ENCODE peak calls at places on chromosomes 16 and 17, in nine cellular contexts. One of them, this sample, is unnamed.

GRCh38 chr17:58506354-58507080 is 7.9 kb downstream of the MTMR4 start:
- DNase-seq in hypothalamus: no peak
- DNase-seq in T47D: no peak
- DNase-seq in NCI-H1105: no peak
- DNase-seq in Peyer's patch: no peak
- DNase-seq in activated CD8-positive, alpha-beta memory T cell treated with anti-CD3 and anti-CD28 coated beads for 1 hour: no peak
- DNase-seq in CD8-positive, alpha-beta memory T cell: no peak
- DNase-seq in astrocyte of the cerebellum: no peak
- DNase-seq in stimulated activated CD8-positive, alpha-beta memory T cell treated with anti-CD3 and anti-CD28 coated beads, Interleukin-4, amount 100 ng/mL, for 24 hours: no peak
- DNase-seq in this sample: no peak

GRCh38 chr17:17944743-17945142 is 27.5 kb downstream of the TOM1L2 start:
- DNase-seq in activated CD8-positive, alpha-beta memory T cell treated with anti-CD3 and anti-CD28 coated beads for 1 hour: no peak
- DNase-seq in CD8-positive, alpha-beta memory T cell: no peak
- DNase-seq in Peyer's patch: no peak
- DNase-seq in T47D: no peak
- DNase-seq in NCI-H1105: no peak
- DNase-seq in astrocyte of the cerebellum: no peak
- DNase-seq in hypothalamus: no peak
- DNase-seq in stimulated activated CD8-positive, alpha-beta memory T cell treated with anti-CD3 and anti-CD28 coated beads, Interleukin-4, amount 100 ng/mL, for 24 hours: no peak
- DNase-seq in this sample: no peak

GRCh38 chr17:77521076-77521475 is 380.3 kb downstream of the SEC14L1 start:
- DNase-seq in activated CD8-positive, alpha-beta memory T cell treated with anti-CD3 and anti-CD28 coated beads for 1 hour: no peak
- DNase-seq in T47D: no peak
- DNase-seq in Peyer's patch: no peak
- DNase-seq in stimulated activated CD8-positive, alpha-beta memory T cell treated with anti-CD3 and anti-CD28 coated beads, Interleukin-4, amount 100 ng/mL, for 24 hours: no peak
- DNase-seq in CD8-positive, alpha-beta memory T cell: no peak
- DNase-seq in astrocyte of the cerebellum: no peak
- DNase-seq in hypothalamus: no peak
- DNase-seq in NCI-H1105: no peak
- DNase-seq in this sample: peak; percentile 40

GRCh38 chr16:11328172-11329079 is 16.8 kb upstream of the RMI2 start:
- DNase-seq in astrocyte of the cerebellum: peak; percentile 89
- DNase-seq in activated CD8-positive, alpha-beta memory T cell treated with anti-CD3 and anti-CD28 coated beads for 1 hour: peak; percentile 17
- DNase-seq in T47D: peak; percentile 51
- DNase-seq in Peyer's patch: peak; percentile 84
- DNase-seq in stimulated activated CD8-positive, alpha-beta memory T cell treated with anti-CD3 and anti-CD28 coated beads, Interleukin-4, amount 100 ng/mL, for 24 hours: no peak
- DNase-seq in hypothalamus: no peak
- DNase-seq in NCI-H1105: no peak
- DNase-seq in CD8-positive, alpha-beta memory T cell: peak; percentile 29
- DNase-seq in this sample: peak; percentile 80

GRCh38 chr16:10609410-10609774 is 29.0 kb upstream of the EMP2 start:
- DNase-seq in T47D: no peak
- DNase-seq in hypothalamus: no peak
- DNase-seq in Peyer's patch: no peak
- DNase-seq in NCI-H1105: no peak
- DNase-seq in stimulated activated CD8-positive, alpha-beta memory T cell treated with anti-CD3 and anti-CD28 coated beads, Interleukin-4, amount 100 ng/mL, for 24 hours: no peak
- DNase-seq in CD8-positive, alpha-beta memory T cell: no peak
- DNase-seq in astrocyte of the cerebellum: no peak
- DNase-seq in activated CD8-positive, alpha-beta memory T cell treated with anti-CD3 and anti-CD28 coated beads for 1 hour: no peak
- DNase-seq in this sample: no peak

GRCh38 chr16:48099455-48099854 is 56.3 kb downstream of the ABCC12 start:
- DNase-seq in hypothalamus: no peak
- DNase-seq in astrocyte of the cerebellum: no peak
- DNase-seq in CD8-positive, alpha-beta memory T cell: no peak
- DNase-seq in NCI-H1105: no peak
- DNase-seq in T47D: no peak
- DNase-seq in activated CD8-positive, alpha-beta memory T cell treated with anti-CD3 and anti-CD28 coated beads for 1 hour: no peak
- DNase-seq in Peyer's patch: no peak
- DNase-seq in stimulated activated CD8-positive, alpha-beta memory T cell treated with anti-CD3 and anti-CD28 coated beads, Interleukin-4, amount 100 ng/mL, for 24 hours: no peak
- DNase-seq in this sample: no peak

GRCh38 chr17:81545160-81545949 is 6.8 kb downstream of the FAAP100 start:
- DNase-seq in NCI-H1105: no peak
- DNase-seq in CD8-positive, alpha-beta memory T cell: no peak
- DNase-seq in stimulated activated CD8-positive, alpha-beta memory T cell treated with anti-CD3 and anti-CD28 coated beads, Interleukin-4, amount 100 ng/mL, for 24 hours: no peak
- DNase-seq in astrocyte of the cerebellum: no peak
- DNase-seq in hypothalamus: no peak
- DNase-seq in Peyer's patch: no peak
- DNase-seq in T47D: no peak
- DNase-seq in activated CD8-positive, alpha-beta memory T cell treated with anti-CD3 and anti-CD28 coated beads for 1 hour: no peak
- DNase-seq in this sample: no peak

GRCh38 chr16:72924487-72924886 is 123.4 kb downstream of the ZFHX3 start:
- DNase-seq in NCI-H1105: no peak
- DNase-seq in astrocyte of the cerebellum: no peak
- DNase-seq in T47D: no peak
- DNase-seq in stimulated activated CD8-positive, alpha-beta memory T cell treated with anti-CD3 and anti-CD28 coated beads, Interleukin-4, amount 100 ng/mL, for 24 hours: no peak
- DNase-seq in Peyer's patch: no peak
- DNase-seq in CD8-positive, alpha-beta memory T cell: no peak
- DNase-seq in activated CD8-positive, alpha-beta memory T cell treated with anti-CD3 and anti-CD28 coated beads for 1 hour: no peak
- DNase-seq in hypothalamus: no peak
- DNase-seq in this sample: no peak

GRCh38 chr17:79461041-79461440 is 149.8 kb downstream of the RBFOX3 start:
- DNase-seq in T47D: no peak
- DNase-seq in Peyer's patch: no peak
- DNase-seq in hypothalamus: no peak
- DNase-seq in stimulated activated CD8-positive, alpha-beta memory T cell treated with anti-CD3 and anti-CD28 coated beads, Interleukin-4, amount 100 ng/mL, for 24 hours: no peak
- DNase-seq in CD8-positive, alpha-beta memory T cell: no peak
- DNase-seq in astrocyte of the cerebellum: no peak
- DNase-seq in activated CD8-positive, alpha-beta memory T cell treated with anti-CD3 and anti-CD28 coated beads for 1 hour: no peak
- DNase-seq in NCI-H1105: no peak
- DNase-seq in this sample: no peak

GRCh38 chr17:77086433-77087010 is 54.2 kb upstream of the SEC14L1 start:
- DNase-seq in astrocyte of the cerebellum: peak; percentile 53
- DNase-seq in stimulated activated CD8-positive, alpha-beta memory T cell treated with anti-CD3 and anti-CD28 coated beads, Interleukin-4, amount 100 ng/mL, for 24 hours: peak; percentile 75
- DNase-seq in hypothalamus: peak; percentile 49
- DNase-seq in NCI-H1105: peak; percentile 68
- DNase-seq in T47D: peak; percentile 66
- DNase-seq in Peyer's patch: peak; percentile 94
- DNase-seq in CD8-positive, alpha-beta memory T cell: peak; percentile 74
- DNase-seq in activated CD8-positive, alpha-beta memory T cell treated with anti-CD3 and anti-CD28 coated beads for 1 hour: peak; percentile 72
- DNase-seq in this sample: peak; percentile 45

GRCh38 chr16:10950393-10950792 is 6.0 kb downstream of the CLEC16A start:
- DNase-seq in astrocyte of the cerebellum: no peak
- DNase-seq in CD8-positive, alpha-beta memory T cell: no peak
- DNase-seq in hypothalamus: no peak
- DNase-seq in activated CD8-positive, alpha-beta memory T cell treated with anti-CD3 and anti-CD28 coated beads for 1 hour: no peak
- DNase-seq in T47D: no peak
- DNase-seq in stimulated activated CD8-positive, alpha-beta memory T cell treated with anti-CD3 and anti-CD28 coated beads, Interleukin-4, amount 100 ng/mL, for 24 hours: no peak
- DNase-seq in Peyer's patch: no peak
- DNase-seq in NCI-H1105: no peak
- DNase-seq in this sample: no peak

GRCh38 chr17:21275047-21275578 is 9.4 kb upstream of the MAP2K3 start:
- DNase-seq in CD8-positive, alpha-beta memory T cell: no peak
- DNase-seq in T47D: no peak
- DNase-seq in stimulated activated CD8-positive, alpha-beta memory T cell treated with anti-CD3 and anti-CD28 coated beads, Interleukin-4, amount 100 ng/mL, for 24 hours: no peak
- DNase-seq in NCI-H1105: peak; percentile 31
- DNase-seq in astrocyte of the cerebellum: no peak
- DNase-seq in Peyer's patch: no peak
- DNase-seq in hypothalamus: no peak
- DNase-seq in activated CD8-positive, alpha-beta memory T cell treated with anti-CD3 and anti-CD28 coated beads for 1 hour: no peak
- DNase-seq in this sample: no peak

GRCh38 chr16:86869288-86870022 is 291.1 kb downstream of the FOXL1 start:
- DNase-seq in Peyer's patch: no peak
- DNase-seq in CD8-positive, alpha-beta memory T cell: no peak
- DNase-seq in NCI-H1105: no peak
- DNase-seq in stimulated activated CD8-positive, alpha-beta memory T cell treated with anti-CD3 and anti-CD28 coated beads, Interleukin-4, amount 100 ng/mL, for 24 hours: no peak
- DNase-seq in T47D: no peak
- DNase-seq in hypothalamus: no peak
- DNase-seq in astrocyte of the cerebellum: no peak
- DNase-seq in activated CD8-positive, alpha-beta memory T cell treated with anti-CD3 and anti-CD28 coated beads for 1 hour: no peak
- DNase-seq in this sample: no peak

GRCh38 chr17:32504166-32504990 is 17.6 kb downstream of the CDK5R1 start:
- DNase-seq in activated CD8-positive, alpha-beta memory T cell treated with anti-CD3 and anti-CD28 coated beads for 1 hour: no peak
- DNase-seq in NCI-H1105: no peak
- DNase-seq in Peyer's patch: no peak
- DNase-seq in hypothalamus: no peak
- DNase-seq in stimulated activated CD8-positive, alpha-beta memory T cell treated with anti-CD3 and anti-CD28 coated beads, Interleukin-4, amount 100 ng/mL, for 24 hours: no peak
- DNase-seq in astrocyte of the cerebellum: no peak
- DNase-seq in T47D: no peak
- DNase-seq in CD8-positive, alpha-beta memory T cell: no peak
- DNase-seq in this sample: no peak

GRCh38 chr17:40605301-40605700 is 40.0 kb upstream of the CCR7 start:
- DNase-seq in activated CD8-positive, alpha-beta memory T cell treated with anti-CD3 and anti-CD28 coated beads for 1 hour: no peak
- DNase-seq in hypothalamus: no peak
- DNase-seq in astrocyte of the cerebellum: no peak
- DNase-seq in CD8-positive, alpha-beta memory T cell: peak; percentile 80
- DNase-seq in stimulated activated CD8-positive, alpha-beta memory T cell treated with anti-CD3 and anti-CD28 coated beads, Interleukin-4, amount 100 ng/mL, for 24 hours: peak; percentile 51
- DNase-seq in Peyer's patch: no peak
- DNase-seq in T47D: no peak
- DNase-seq in NCI-H1105: no peak
- DNase-seq in this sample: no peak

GRCh38 chr17:64747938-64748540 is 85.9 kb upstream of the SMURF2 start:
- DNase-seq in Peyer's patch: no peak
- DNase-seq in astrocyte of the cerebellum: no peak
- DNase-seq in T47D: no peak
- DNase-seq in activated CD8-positive, alpha-beta memory T cell treated with anti-CD3 and anti-CD28 coated beads for 1 hour: no peak
- DNase-seq in stimulated activated CD8-positive, alpha-beta memory T cell treated with anti-CD3 and anti-CD28 coated beads, Interleukin-4, amount 100 ng/mL, for 24 hours: no peak
- DNase-seq in hypothalamus: no peak
- DNase-seq in NCI-H1105: no peak
- DNase-seq in CD8-positive, alpha-beta memory T cell: no peak
- DNase-seq in this sample: no peak

GRCh38 chr16:3123986-3124886 is 10.6 kb upstream of the ZNF213 start:
- DNase-seq in Peyer's patch: peak; percentile 99
- DNase-seq in stimulated activated CD8-positive, alpha-beta memory T cell treated with anti-CD3 and anti-CD28 coated beads, Interleukin-4, amount 100 ng/mL, for 24 hours: peak; percentile 96
- DNase-seq in hypothalamus: peak; percentile 92
- DNase-seq in activated CD8-positive, alpha-beta memory T cell treated with anti-CD3 and anti-CD28 coated beads for 1 hour: peak; percentile 94
- DNase-seq in astrocyte of the cerebellum: peak; percentile 83
- DNase-seq in CD8-positive, alpha-beta memory T cell: peak; percentile 96
- DNase-seq in NCI-H1105: peak; percentile 85
- DNase-seq in T47D: peak; percentile 87
- DNase-seq in this sample: peak; percentile 98

GRCh38 chr17:81048827-81049371 is 13.9 kb downstream of the BAIAP2 start:
- DNase-seq in astrocyte of the cerebellum: no peak
- DNase-seq in T47D: no peak
- DNase-seq in CD8-positive, alpha-beta memory T cell: no peak
- DNase-seq in Peyer's patch: no peak
- DNase-seq in stimulated activated CD8-positive, alpha-beta memory T cell treated with anti-CD3 and anti-CD28 coated beads, Interleukin-4, amount 100 ng/mL, for 24 hours: no peak
- DNase-seq in NCI-H1105: no peak
- DNase-seq in activated CD8-positive, alpha-beta memory T cell treated with anti-CD3 and anti-CD28 coated beads for 1 hour: no peak
- DNase-seq in hypothalamus: no peak
- DNase-seq in this sample: no peak

GRCh38 chr17:43517161-43517560 is 29.0 kb downstream of the ETV4 start:
- DNase-seq in CD8-positive, alpha-beta memory T cell: no peak
- DNase-seq in activated CD8-positive, alpha-beta memory T cell treated with anti-CD3 and anti-CD28 coated beads for 1 hour: no peak
- DNase-seq in T47D: no peak
- DNase-seq in NCI-H1105: no peak
- DNase-seq in stimulated activated CD8-positive, alpha-beta memory T cell treated with anti-CD3 and anti-CD28 coated beads, Interleukin-4, amount 100 ng/mL, for 24 hours: no peak
- DNase-seq in Peyer's patch: no peak
- DNase-seq in hypothalamus: no peak
- DNase-seq in astrocyte of the cerebellum: no peak
- DNase-seq in this sample: no peak

GRCh38 chr17:75827291-75828050 is 16.7 kb downstream of the UNC13D start:
- DNase-seq in T47D: peak; percentile 74
- DNase-seq in CD8-positive, alpha-beta memory T cell: peak; percentile 65
- DNase-seq in astrocyte of the cerebellum: peak; percentile 15
- DNase-seq in NCI-H1105: peak; percentile 37
- DNase-seq in Peyer's patch: peak; percentile 67
- DNase-seq in activated CD8-positive, alpha-beta memory T cell treated with anti-CD3 and anti-CD28 coated beads for 1 hour: peak; percentile 55
- DNase-seq in stimulated activated CD8-positive, alpha-beta memory T cell treated with anti-CD3 and anti-CD28 coated beads, Interleukin-4, amount 100 ng/mL, for 24 hours: peak; percentile 55
- DNase-seq in hypothalamus: no peak
- DNase-seq in this sample: no peak